ENCODE peak calls at places on chromosomes 2 and 18, in nine cellular contexts. One of them, this sample, is unnamed.

GRCh38 chr2:37563375-37564011 is 107.9 kb downstream of the CDC42EP3 start:
- DNase-seq in right lobe of liver: no peak
- DNase-seq in coronary artery: no peak
- DNase-seq in A549: no peak
- DNase-seq in CD8-positive, alpha-beta memory T cell: no peak
- DNase-seq in heart right ventricle: no peak
- DNase-seq in naive thymus-derived CD4-positive, alpha-beta T cell: no peak
- DNase-seq in PC-3: no peak
- DNase-seq in K562: no peak
- DNase-seq in this sample: no peak

GRCh38 chr2:188403676-188404075 is 112.0 kb downstream of the GULP1 start:
- DNase-seq in naive thymus-derived CD4-positive, alpha-beta T cell: no peak
- DNase-seq in PC-3: no peak
- DNase-seq in A549: no peak
- DNase-seq in coronary artery: no peak
- DNase-seq in CD8-positive, alpha-beta memory T cell: no peak
- DNase-seq in K562: no peak
- DNase-seq in heart right ventricle: no peak
- DNase-seq in right lobe of liver: no peak
- DNase-seq in this sample: no peak

GRCh38 chr2:140876015-140876414 is 1254.8 kb downstream of the LRP1B start:
- DNase-seq in K562: no peak
- DNase-seq in naive thymus-derived CD4-positive, alpha-beta T cell: no peak
- DNase-seq in A549: no peak
- DNase-seq in heart right ventricle: no peak
- DNase-seq in PC-3: no peak
- DNase-seq in coronary artery: no peak
- DNase-seq in CD8-positive, alpha-beta memory T cell: no peak
- DNase-seq in right lobe of liver: no peak
- DNase-seq in this sample: no peak

GRCh38 chr2:126571403-126571802 is 84.6 kb upstream of the GYPC start:
- DNase-seq in coronary artery: no peak
- DNase-seq in PC-3: no peak
- DNase-seq in heart right ventricle: no peak
- DNase-seq in naive thymus-derived CD4-positive, alpha-beta T cell: no peak
- DNase-seq in A549: no peak
- DNase-seq in right lobe of liver: no peak
- DNase-seq in K562: no peak
- DNase-seq in CD8-positive, alpha-beta memory T cell: no peak
- DNase-seq in this sample: no peak

GRCh38 chr2:100257939-100258338 is 64.4 kb downstream of the LONRF2 start:
- DNase-seq in heart right ventricle: no peak
- DNase-seq in right lobe of liver: no peak
- DNase-seq in PC-3: no peak
- DNase-seq in CD8-positive, alpha-beta memory T cell: no peak
- DNase-seq in K562: no peak
- DNase-seq in naive thymus-derived CD4-positive, alpha-beta T cell: no peak
- DNase-seq in A549: no peak
- DNase-seq in coronary artery: no peak
- DNase-seq in this sample: no peak

GRCh38 chr2:60581461-60582282 is 28.2 kb upstream of the BCL11A start:
- DNase-seq in K562: peak; percentile 87
- DNase-seq in right lobe of liver: peak; percentile 75
- DNase-seq in coronary artery: no peak
- DNase-seq in PC-3: peak; percentile 73
- DNase-seq in A549: peak; percentile 76
- DNase-seq in heart right ventricle: peak; percentile 23
- DNase-seq in naive thymus-derived CD4-positive, alpha-beta T cell: peak; percentile 58
- DNase-seq in CD8-positive, alpha-beta memory T cell: peak; percentile 55
- DNase-seq in this sample: peak; percentile 31

GRCh38 chr2:241904011-241904718 is 34.6 kb downstream of the RTP5 start:
- DNase-seq in heart right ventricle: no peak
- DNase-seq in coronary artery: peak; percentile 52
- DNase-seq in right lobe of liver: peak; percentile 55
- DNase-seq in PC-3: no peak
- DNase-seq in A549: no peak
- DNase-seq in CD8-positive, alpha-beta memory T cell: no peak
- DNase-seq in naive thymus-derived CD4-positive, alpha-beta T cell: no peak
- DNase-seq in K562: no peak
- DNase-seq in this sample: no peak

GRCh38 chr18:13288509-13289138 is 70.1 kb downstream of the LDLRAD4 start:
- DNase-seq in A549: no peak
- DNase-seq in heart right ventricle: no peak
- DNase-seq in PC-3: no peak
- DNase-seq in naive thymus-derived CD4-positive, alpha-beta T cell: no peak
- DNase-seq in coronary artery: no peak
- DNase-seq in CD8-positive, alpha-beta memory T cell: no peak
- DNase-seq in K562: no peak
- DNase-seq in right lobe of liver: no peak
- DNase-seq in this sample: no peak

GRCh38 chr2:85681354-85681728 is 12.8 kb upstream of the GNLY start:
- DNase-seq in naive thymus-derived CD4-positive, alpha-beta T cell: no peak
- DNase-seq in heart right ventricle: no peak
- DNase-seq in PC-3: no peak
- DNase-seq in coronary artery: no peak
- DNase-seq in K562: no peak
- DNase-seq in right lobe of liver: no peak
- DNase-seq in A549: no peak
- DNase-seq in CD8-positive, alpha-beta memory T cell: no peak
- DNase-seq in this sample: no peak

GRCh38 chr2:64488050-64488974 is 34.4 kb downstream of the LGALSL start:
- DNase-seq in K562: peak; percentile 79
- DNase-seq in PC-3: peak; percentile 83
- DNase-seq in CD8-positive, alpha-beta memory T cell: peak; percentile 80
- DNase-seq in coronary artery: peak; percentile 77
- DNase-seq in naive thymus-derived CD4-positive, alpha-beta T cell: peak; percentile 73
- DNase-seq in right lobe of liver: peak; percentile 66
- DNase-seq in heart right ventricle: peak; percentile 63
- DNase-seq in A549: peak; percentile 73
- DNase-seq in this sample: peak; percentile 58

GRCh38 chr2:147714582-147714981 is 130.2 kb upstream of the ACVR2A start:
- DNase-seq in coronary artery: no peak
- DNase-seq in A549: no peak
- DNase-seq in CD8-positive, alpha-beta memory T cell: no peak
- DNase-seq in K562: no peak
- DNase-seq in PC-3: no peak
- DNase-seq in heart right ventricle: no peak
- DNase-seq in naive thymus-derived CD4-positive, alpha-beta T cell: no peak
- DNase-seq in right lobe of liver: no peak
- DNase-seq in this sample: no peak

GRCh38 chr18:44624052-44624451 is 56.6 kb upstream of the SETBP1 start:
- DNase-seq in right lobe of liver: no peak
- DNase-seq in K562: no peak
- DNase-seq in A549: no peak
- DNase-seq in heart right ventricle: no peak
- DNase-seq in PC-3: no peak
- DNase-seq in CD8-positive, alpha-beta memory T cell: no peak
- DNase-seq in naive thymus-derived CD4-positive, alpha-beta T cell: no peak
- DNase-seq in coronary artery: no peak
- DNase-seq in this sample: no peak

GRCh38 chr18:23986610-23987359 is 27.8 kb upstream of the TTC39C start:
- DNase-seq in naive thymus-derived CD4-positive, alpha-beta T cell: no peak
- DNase-seq in right lobe of liver: no peak
- DNase-seq in K562: no peak
- DNase-seq in PC-3: peak; percentile 56
- DNase-seq in CD8-positive, alpha-beta memory T cell: no peak
- DNase-seq in coronary artery: no peak
- DNase-seq in A549: no peak
- DNase-seq in heart right ventricle: no peak
- DNase-seq in this sample: no peak

GRCh38 chr2:237732070-237732469 is 66.5 kb upstream of the RBM44 start:
- DNase-seq in PC-3: no peak
- DNase-seq in right lobe of liver: no peak
- DNase-seq in naive thymus-derived CD4-positive, alpha-beta T cell: no peak
- DNase-seq in A549: no peak
- DNase-seq in CD8-positive, alpha-beta memory T cell: no peak
- DNase-seq in K562: no peak
- DNase-seq in heart right ventricle: no peak
- DNase-seq in coronary artery: no peak
- DNase-seq in this sample: no peak

GRCh38 chr2:70964596-70965386 is 13.6 kb upstream of the ANKRD53 start:
- DNase-seq in heart right ventricle: peak; percentile 55
- DNase-seq in right lobe of liver: peak; percentile 72
- DNase-seq in A549: peak; percentile 80
- DNase-seq in K562: peak; percentile 71
- DNase-seq in PC-3: no peak
- DNase-seq in CD8-positive, alpha-beta memory T cell: peak; percentile 84
- DNase-seq in coronary artery: peak; percentile 79
- DNase-seq in naive thymus-derived CD4-positive, alpha-beta T cell: peak; percentile 81
- DNase-seq in this sample: peak; percentile 31

GRCh38 chr2:239703834-239704233 is 303.0 kb upstream of the HDAC4 start:
- DNase-seq in K562: no peak
- DNase-seq in PC-3: no peak
- DNase-seq in right lobe of liver: no peak
- DNase-seq in coronary artery: no peak
- DNase-seq in A549: no peak
- DNase-seq in CD8-positive, alpha-beta memory T cell: no peak
- DNase-seq in heart right ventricle: no peak
- DNase-seq in naive thymus-derived CD4-positive, alpha-beta T cell: no peak
- DNase-seq in this sample: no peak

GRCh38 chr2:164028764-164029534 is 293.1 kb upstream of the FIGN start:
- DNase-seq in PC-3: no peak
- DNase-seq in naive thymus-derived CD4-positive, alpha-beta T cell: no peak
- DNase-seq in CD8-positive, alpha-beta memory T cell: no peak
- DNase-seq in coronary artery: no peak
- DNase-seq in K562: no peak
- DNase-seq in heart right ventricle: no peak
- DNase-seq in A549: no peak
- DNase-seq in right lobe of liver: no peak
- DNase-seq in this sample: no peak

GRCh38 chr2:127359520-127359919 is 28.3 kb downstream of the MAP3K2 start:
- DNase-seq in A549: no peak
- DNase-seq in naive thymus-derived CD4-positive, alpha-beta T cell: no peak
- DNase-seq in K562: no peak
- DNase-seq in right lobe of liver: no peak
- DNase-seq in PC-3: no peak
- DNase-seq in heart right ventricle: no peak
- DNase-seq in coronary artery: no peak
- DNase-seq in CD8-positive, alpha-beta memory T cell: no peak
- DNase-seq in this sample: no peak

GRCh38 chr2:189426886-189427285 is 14.4 kb upstream of the WDR75 start:
- DNase-seq in coronary artery: no peak
- DNase-seq in heart right ventricle: no peak
- DNase-seq in PC-3: no peak
- DNase-seq in naive thymus-derived CD4-positive, alpha-beta T cell: no peak
- DNase-seq in K562: no peak
- DNase-seq in CD8-positive, alpha-beta memory T cell: no peak
- DNase-seq in right lobe of liver: no peak
- DNase-seq in A549: no peak
- DNase-seq in this sample: no peak

GRCh38 chr2:143217512-143218136 is 88.4 kb downstream of the ARHGAP15 start:
- DNase-seq in PC-3: no peak
- DNase-seq in right lobe of liver: no peak
- DNase-seq in CD8-positive, alpha-beta memory T cell: no peak
- DNase-seq in naive thymus-derived CD4-positive, alpha-beta T cell: no peak
- DNase-seq in A549: no peak
- DNase-seq in K562: no peak
- DNase-seq in coronary artery: no peak
- DNase-seq in heart right ventricle: no peak
- DNase-seq in this sample: no peak

GRCh38 chr2:161992526-161992925 is 81.5 kb downstream of the DPP4 start:
- DNase-seq in A549: no peak
- DNase-seq in PC-3: no peak
- DNase-seq in K562: no peak
- DNase-seq in coronary artery: no peak
- DNase-seq in naive thymus-derived CD4-positive, alpha-beta T cell: peak; percentile 73
- DNase-seq in CD8-positive, alpha-beta memory T cell: no peak
- DNase-seq in right lobe of liver: no peak
- DNase-seq in heart right ventricle: no peak
- DNase-seq in this sample: no peak

GRCh38 chr18:69636529-69637301 is 236.0 kb downstream of the DOK6 start:
- DNase-seq in CD8-positive, alpha-beta memory T cell: no peak
- DNase-seq in K562: no peak
- DNase-seq in PC-3: no peak
- DNase-seq in A549: no peak
- DNase-seq in coronary artery: no peak
- DNase-seq in heart right ventricle: no peak
- DNase-seq in right lobe of liver: no peak
- DNase-seq in naive thymus-derived CD4-positive, alpha-beta T cell: peak; percentile 27
- DNase-seq in this sample: no peak

DNA sequence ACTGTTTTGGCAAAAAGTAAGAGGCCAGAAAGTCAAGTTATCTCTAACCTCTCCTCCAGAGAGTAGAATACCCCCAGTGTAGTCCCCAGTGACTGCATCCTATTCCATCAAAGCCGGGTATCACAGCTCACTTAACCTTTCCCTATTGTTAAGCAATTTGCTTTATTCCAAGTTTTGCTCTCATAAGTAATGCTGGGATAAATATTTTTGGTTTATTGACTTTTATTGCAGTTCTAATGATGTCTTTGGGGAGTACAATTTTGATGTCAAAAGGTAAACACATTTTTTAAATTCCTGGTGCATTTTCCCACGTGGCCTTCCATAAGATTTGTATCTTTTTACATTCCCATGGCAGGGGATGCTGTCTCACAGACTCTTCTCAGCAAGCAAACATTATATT is 43.3 kb downstream of the CMPK2 start:
- DNase-seq in right lobe of liver: no peak
- DNase-seq in CD8-positive, alpha-beta memory T cell: no peak
- DNase-seq in naive thymus-derived CD4-positive, alpha-beta T cell: no peak
- DNase-seq in coronary artery: no peak
- DNase-seq in A549: no peak
- DNase-seq in heart right ventricle: no peak
- DNase-seq in K562: no peak
- DNase-seq in PC-3: no peak
- DNase-seq in this sample: no peak
- H3K27ac ChIP-seq in right lobe of liver: no peak overlapping the region
- H3K27ac ChIP-seq in CD8-positive, alpha-beta memory T cell: no peak overlapping the region
- H3K27ac ChIP-seq in naive thymus-derived CD4-positive, alpha-beta T cell: no peak overlapping the region
- H3K27ac ChIP-seq in coronary artery: no peak overlapping the region
- H3K27ac ChIP-seq in A549: no peak overlapping the region
- H3K27ac ChIP-seq in heart right ventricle: no peak overlapping the region
- H3K27ac ChIP-seq in K562: no peak overlapping the region
- H3K27ac ChIP-seq in PC-3: no peak overlapping the region
- H3K27ac ChIP-seq in this sample: no peak overlapping the region

GRCh38 chr2:31421634-31422033 is 7.1 kb upstream of the XDH start:
- DNase-seq in right lobe of liver: no peak
- DNase-seq in naive thymus-derived CD4-positive, alpha-beta T cell: no peak
- DNase-seq in K562: no peak
- DNase-seq in heart right ventricle: no peak
- DNase-seq in A549: no peak
- DNase-seq in PC-3: no peak
- DNase-seq in CD8-positive, alpha-beta memory T cell: no peak
- DNase-seq in coronary artery: no peak
- DNase-seq in this sample: no peak
- H3K27ac ChIP-seq in right lobe of liver: no peak overlapping the region
- H3K27ac ChIP-seq in naive thymus-derived CD4-positive, alpha-beta T cell: no peak overlapping the region
- H3K27ac ChIP-seq in K562: no peak overlapping the region
- H3K27ac ChIP-seq in heart right ventricle: no peak overlapping the region
- H3K27ac ChIP-seq in A549: no peak overlapping the region
- H3K27ac ChIP-seq in PC-3: no peak overlapping the region
- H3K27ac ChIP-seq in CD8-positive, alpha-beta memory T cell: no peak overlapping the region
- H3K27ac ChIP-seq in coronary artery: no peak overlapping the region
- H3K27ac ChIP-seq in this sample: no peak overlapping the region

GRCh38 chr2:47193607-47194006 is 38.5 kb upstream of the STPG4 start:
- DNase-seq in right lobe of liver: no peak
- DNase-seq in K562: no peak
- DNase-seq in PC-3: no peak
- DNase-seq in A549: no peak
- DNase-seq in CD8-positive, alpha-beta memory T cell: no peak
- DNase-seq in heart right ventricle: no peak
- DNase-seq in naive thymus-derived CD4-positive, alpha-beta T cell: no peak
- DNase-seq in coronary artery: no peak
- DNase-seq in this sample: no peak
- H3K27ac ChIP-seq in right lobe of liver: no peak overlapping the region
- H3K27ac ChIP-seq in K562: no peak overlapping the region
- H3K27ac ChIP-seq in PC-3: peak overlapping the region; percentile 83
- H3K27ac ChIP-seq in A549: peak overlapping the region; percentile 94
- H3K27ac ChIP-seq in CD8-positive, alpha-beta memory T cell: no peak overlapping the region
- H3K27ac ChIP-seq in heart right ventricle: no peak overlapping the region
- H3K27ac ChIP-seq in naive thymus-derived CD4-positive, alpha-beta T cell: no peak overlapping the region
- H3K27ac ChIP-seq in coronary artery: no peak overlapping the region
- H3K27ac ChIP-seq in this sample: peak overlapping the region; percentile 71

GRCh38 chr18:49682301-49683190 is 120.7 kb downstream of the LIPG start:
- DNase-seq in coronary artery: no peak
- DNase-seq in A549: no peak
- DNase-seq in CD8-positive, alpha-beta memory T cell: no peak
- DNase-seq in naive thymus-derived CD4-positive, alpha-beta T cell: no peak
- DNase-seq in right lobe of liver: peak; percentile 84
- DNase-seq in PC-3: no peak
- DNase-seq in K562: no peak
- DNase-seq in heart right ventricle: no peak
- DNase-seq in this sample: no peak
- H3K27ac ChIP-seq in coronary artery: no peak overlapping the region
- H3K27ac ChIP-seq in A549: no peak overlapping the region
- H3K27ac ChIP-seq in CD8-positive, alpha-beta memory T cell: no peak overlapping the region
- H3K27ac ChIP-seq in naive thymus-derived CD4-positive, alpha-beta T cell: no peak overlapping the region
- H3K27ac ChIP-seq in right lobe of liver: peak overlapping the region; percentile 67
- H3K27ac ChIP-seq in PC-3: peak overlapping the region; percentile 9
- H3K27ac ChIP-seq in K562: no peak overlapping the region
- H3K27ac ChIP-seq in heart right ventricle: no peak overlapping the region
- H3K27ac ChIP-seq in this sample: no peak overlapping the region